ENCODE peak calls at places on chromosomes 11 and 22, in six cellular contexts. One of them, this sample, is unnamed.

GRCh38 chr11:36361901-36362391 is 65.9 kb downstream of the PRR5L start:
- DNase-seq in HepG2: no peak
- DNase-seq in SK-N-SH: no peak
- DNase-seq in H1: peak; percentile 48
- DNase-seq in HCT116: no peak
- DNase-seq in K562: no peak
- DNase-seq in this sample: no peak

GRCh38 chr11:62923634-62924411 is 2.7 kb upstream of the CHRM1 start:
- DNase-seq in H1: peak; percentile 71
- DNase-seq in SK-N-SH: no peak
- DNase-seq in HepG2: no peak
- DNase-seq in K562: peak; percentile 43
- DNase-seq in HCT116: no peak
- DNase-seq in this sample: no peak

GRCh38 chr11:92536895-92537294 is 312.3 kb downstream of the FAT3 start:
- DNase-seq in HCT116: no peak
- DNase-seq in SK-N-SH: no peak
- DNase-seq in K562: no peak
- DNase-seq in HepG2: no peak
- DNase-seq in H1: no peak
- DNase-seq in this sample: no peak

GRCh38 chr22:49765951-49766350 is 61.7 kb downstream of the BRD1 start:
- DNase-seq in HepG2: no peak
- DNase-seq in SK-N-SH: peak; percentile 26
- DNase-seq in K562: no peak
- DNase-seq in H1: peak; percentile 35
- DNase-seq in HCT116: no peak
- DNase-seq in this sample: no peak

GRCh38 chr11:73365352-73366264 is 10.6 kb upstream of the RELT start:
- DNase-seq in K562: no peak
- DNase-seq in H1: no peak
- DNase-seq in SK-N-SH: no peak
- DNase-seq in HepG2: no peak
- DNase-seq in HCT116: no peak
- DNase-seq in this sample: no peak

GRCh38 chr11:117144477-117145392 is 648 bp downstream of the PAFAH1B2 start:
- DNase-seq in H1: no peak
- DNase-seq in SK-N-SH: peak; percentile 90
- DNase-seq in HepG2: peak; percentile 64
- DNase-seq in K562: peak; percentile 51
- DNase-seq in HCT116: no peak
- DNase-seq in this sample: no peak

GRCh38 chr11:74689666-74690065 is 41.6 kb downstream of the CHRDL2 start:
- DNase-seq in K562: no peak
- DNase-seq in H1: no peak
- DNase-seq in HCT116: no peak
- DNase-seq in HepG2: peak; percentile 21
- DNase-seq in SK-N-SH: no peak
- DNase-seq in this sample: no peak

GRCh38 chr11:128825050-128825806 is 41.9 kb downstream of the KCNJ1 start:
- DNase-seq in K562: no peak
- DNase-seq in SK-N-SH: no peak
- DNase-seq in HepG2: no peak
- DNase-seq in H1: no peak
- DNase-seq in HCT116: no peak
- DNase-seq in this sample: no peak

GRCh38 chr11:95108159-95108611 is 18.5 kb downstream of the ENDOD1 start:
- DNase-seq in HepG2: no peak
- DNase-seq in HCT116: no peak
- DNase-seq in H1: no peak
- DNase-seq in K562: no peak
- DNase-seq in SK-N-SH: no peak
- DNase-seq in this sample: no peak

GRCh38 chr11:75766449-75767227 is 1.9 kb upstream of the DGAT2 start:
- DNase-seq in K562: no peak
- DNase-seq in HCT116: no peak
- DNase-seq in SK-N-SH: no peak
- DNase-seq in HepG2: peak; percentile 50
- DNase-seq in H1: no peak
- DNase-seq in this sample: no peak

GRCh38 chr22:24474221-24474620 is 20.9 kb upstream of the UPB1 start:
- DNase-seq in H1: no peak
- DNase-seq in HCT116: peak; percentile 40
- DNase-seq in K562: no peak
- DNase-seq in HepG2: peak; percentile 64
- DNase-seq in SK-N-SH: no peak
- DNase-seq in this sample: no peak

GRCh38 chr22:30253205-30253852 is 6.8 kb upstream of the LIF start:
- DNase-seq in H1: no peak
- DNase-seq in K562: no peak
- DNase-seq in HepG2: no peak
- DNase-seq in SK-N-SH: peak; percentile 84
- DNase-seq in HCT116: no peak
- DNase-seq in this sample: no peak

GRCh38 chr11:96050435-96051182 is 126.7 kb upstream of the MTMR2 start:
- DNase-seq in H1: no peak
- DNase-seq in HCT116: no peak
- DNase-seq in SK-N-SH: no peak
- DNase-seq in K562: no peak
- DNase-seq in HepG2: peak; percentile 76
- DNase-seq in this sample: no peak

GRCh38 chr22:21443735-21444421 is 23.3 kb upstream of the TMEM191C start:
- DNase-seq in HepG2: no peak
- DNase-seq in H1: peak; percentile 49
- DNase-seq in K562: no peak
- DNase-seq in HCT116: no peak
- DNase-seq in SK-N-SH: no peak
- DNase-seq in this sample: no peak

GRCh38 chr11:69878927-69879733 is 59.9 kb upstream of the FGF3 start:
- DNase-seq in HepG2: no peak
- DNase-seq in HCT116: no peak
- DNase-seq in H1: no peak
- DNase-seq in SK-N-SH: peak; percentile 34
- DNase-seq in K562: no peak
- DNase-seq in this sample: no peak

GRCh38 chr11:106152824-106153223 is 75.4 kb downstream of the AASDHPPT start:
- DNase-seq in K562: no peak
- DNase-seq in SK-N-SH: no peak
- DNase-seq in HCT116: no peak
- DNase-seq in H1: no peak
- DNase-seq in HepG2: no peak
- DNase-seq in this sample: no peak

GRCh38 chr22:41940853-41941765 is 5.8 kb downstream of the CENPM start:
- DNase-seq in SK-N-SH: peak; percentile 78
- DNase-seq in H1: peak; percentile 95
- DNase-seq in HCT116: no peak
- DNase-seq in HepG2: peak; percentile 66
- DNase-seq in K562: peak; percentile 64
- DNase-seq in this sample: peak; percentile 51

GRCh38 chr11:79119491-79120284 is 321.1 kb downstream of the TENM4 start:
- DNase-seq in K562: no peak
- DNase-seq in HepG2: no peak
- DNase-seq in HCT116: no peak
- DNase-seq in H1: no peak
- DNase-seq in SK-N-SH: peak; percentile 60
- DNase-seq in this sample: no peak

GRCh38 chr11:16195659-16196058 is 160.7 kb downstream of the SOX6 start:
- DNase-seq in HepG2: peak; percentile 8
- DNase-seq in HCT116: no peak
- DNase-seq in H1: no peak
- DNase-seq in SK-N-SH: no peak
- DNase-seq in K562: no peak
- DNase-seq in this sample: no peak

GRCh38 chr11:104033134-104033533 is 3.3 kb upstream of the DDI1 start:
- DNase-seq in HCT116: no peak
- DNase-seq in K562: no peak
- DNase-seq in SK-N-SH: peak; percentile 45
- DNase-seq in HepG2: peak; percentile 73
- DNase-seq in H1: no peak
- DNase-seq in this sample: no peak

GRCh38 chr11:66970808-66971442 is 4.2 kb upstream of the C11orf86 start:
- DNase-seq in H1: no peak
- DNase-seq in HepG2: peak; percentile 95
- DNase-seq in HCT116: peak; percentile 89
- DNase-seq in SK-N-SH: peak; percentile 8
- DNase-seq in K562: no peak
- DNase-seq in this sample: peak; percentile 91

GRCh38 chr22:44847892-44848291 is 95.5 kb downstream of the ARHGAP8 start:
- DNase-seq in SK-N-SH: no peak
- DNase-seq in HCT116: no peak
- DNase-seq in K562: no peak
- DNase-seq in HepG2: no peak
- DNase-seq in H1: no peak
- DNase-seq in this sample: no peak

GRCh38 chr22:44574057-44574456 is 76.0 kb upstream of the RTL6 start:
- DNase-seq in SK-N-SH: no peak
- DNase-seq in HepG2: no peak
- DNase-seq in HCT116: peak; percentile 19
- DNase-seq in H1: no peak
- DNase-seq in K562: no peak
- DNase-seq in this sample: peak; percentile 13

GRCh38 chr22:27230189-27230588 is 571.4 kb downstream of the MN1 start:
- DNase-seq in H1: no peak
- DNase-seq in K562: no peak
- DNase-seq in HepG2: no peak
- DNase-seq in HCT116: no peak
- DNase-seq in SK-N-SH: no peak
- DNase-seq in this sample: no peak

GRCh38 chr11:19121646-19122045 is 4.7 kb downstream of the ZDHHC13 start:
- DNase-seq in HCT116: no peak
- DNase-seq in HepG2: no peak
- DNase-seq in H1: no peak
- DNase-seq in K562: no peak
- DNase-seq in SK-N-SH: no peak
- DNase-seq in this sample: no peak

GRCh38 chr11:71204294-71204693 is 48.1 kb downstream of the SHANK2 start:
- DNase-seq in H1: no peak
- DNase-seq in HepG2: no peak
- DNase-seq in K562: no peak
- DNase-seq in HCT116: no peak
- DNase-seq in SK-N-SH: no peak
- DNase-seq in this sample: no peak
- H3K4me3 ChIP-seq in H1: no peak overlapping the region
- H3K4me3 ChIP-seq in HepG2: no peak overlapping the region
- H3K4me3 ChIP-seq in K562: no peak overlapping the region
- H3K4me3 ChIP-seq in HCT116: no peak overlapping the region
- H3K4me3 ChIP-seq in SK-N-SH: no peak overlapping the region
- H3K4me3 ChIP-seq in this sample: no peak overlapping the region

GRCh38 chr11:68215524-68216170 is 2.6 kb upstream of the KMT5B start:
- DNase-seq in SK-N-SH: peak; percentile 12
- DNase-seq in K562: no peak
- DNase-seq in H1: no peak
- DNase-seq in HepG2: no peak
- DNase-seq in HCT116: no peak
- DNase-seq in this sample: no peak

GRCh38 chr11:68213555-68214172 is 568 bp upstream of the KMT5B start:
- DNase-seq in HepG2: peak; percentile 76
- DNase-seq in HCT116: peak; percentile 86
- DNase-seq in K562: peak; percentile 85
- DNase-seq in SK-N-SH: peak; percentile 94
- DNase-seq in H1: peak; percentile 93
- DNase-seq in this sample: no peak

GRCh38 chr11:68214173-68215086 is 1.3 kb upstream of the KMT5B start:
- DNase-seq in K562: no peak
- DNase-seq in SK-N-SH: peak; percentile 44
- DNase-seq in HepG2: no peak
- DNase-seq in HCT116: no peak
- DNase-seq in H1: peak; percentile 74
- DNase-seq in this sample: no peak

GRCh38 chr11:68216171-68216938 is 3.3 kb upstream of the KMT5B start:
- DNase-seq in K562: no peak
- DNase-seq in SK-N-SH: no peak
- DNase-seq in HCT116: no peak
- DNase-seq in H1: no peak
- DNase-seq in HepG2: no peak
- DNase-seq in this sample: no peak

GRCh38 chr11:68215087-68215445 is 2.0 kb upstream of the KMT5B start:
- DNase-seq in HCT116: no peak
- DNase-seq in SK-N-SH: peak; percentile 25
- DNase-seq in K562: peak; percentile 27
- DNase-seq in H1: no peak
- DNase-seq in HepG2: no peak
- DNase-seq in this sample: no peak
- TF ChIP-seq SIN3A in HCT116: no peak
- TF ChIP-seq SIN3A in SK-N-SH: no peak
- TF ChIP-seq SIN3A in K562: no peak
- TF ChIP-seq SIN3A in H1: no peak
- TF ChIP-seq SIN3A in HepG2: no peak
- TF ChIP-seq SIN3A in this sample: no peak

GRCh38 chr22:38844661-38845367 is 986 bp upstream of the NPTXR start:
- DNase-seq in K562: no peak
- DNase-seq in SK-N-SH: no peak
- DNase-seq in HepG2: no peak
- DNase-seq in HCT116: no peak
- DNase-seq in H1: no peak
- DNase-seq in this sample: no peak
- H3K4me3 ChIP-seq in K562: no peak overlapping the region
- H3K4me3 ChIP-seq in SK-N-SH: no peak overlapping the region
- H3K4me3 ChIP-seq in HepG2: no peak overlapping the region
- H3K4me3 ChIP-seq in HCT116: peak overlapping the region; percentile 60
- H3K4me3 ChIP-seq in H1: no peak overlapping the region
- H3K4me3 ChIP-seq in this sample: peak overlapping the region; percentile 41

GRCh38 chr11:61840371-61840770 is 12.3 kb downstream of the FADS2 start:
- DNase-seq in SK-N-SH: no peak
- DNase-seq in HCT116: no peak
- DNase-seq in HepG2: no peak
- DNase-seq in H1: no peak
- DNase-seq in K562: no peak
- DNase-seq in this sample: no peak

GRCh38 chr11:61838501-61838900 is 10.4 kb downstream of the FADS2 start:
- DNase-seq in HCT116: no peak
- DNase-seq in HepG2: no peak
- DNase-seq in K562: no peak
- DNase-seq in SK-N-SH: no peak
- DNase-seq in H1: no peak
- DNase-seq in this sample: no peak

GRCh38 chr11:61837411-61838005 is 9.4 kb downstream of the FADS2 start:
- DNase-seq in SK-N-SH: peak; percentile 10
- DNase-seq in K562: no peak
- DNase-seq in HCT116: no peak
- DNase-seq in H1: no peak
- DNase-seq in HepG2: no peak
- DNase-seq in this sample: no peak

GRCh38 chr11:61839742-61840141 is 11.6 kb downstream of the FADS2 start:
- DNase-seq in HCT116: no peak
- DNase-seq in H1: no peak
- DNase-seq in K562: no peak
- DNase-seq in SK-N-SH: no peak
- DNase-seq in HepG2: no peak
- DNase-seq in this sample: no peak

DNA sequence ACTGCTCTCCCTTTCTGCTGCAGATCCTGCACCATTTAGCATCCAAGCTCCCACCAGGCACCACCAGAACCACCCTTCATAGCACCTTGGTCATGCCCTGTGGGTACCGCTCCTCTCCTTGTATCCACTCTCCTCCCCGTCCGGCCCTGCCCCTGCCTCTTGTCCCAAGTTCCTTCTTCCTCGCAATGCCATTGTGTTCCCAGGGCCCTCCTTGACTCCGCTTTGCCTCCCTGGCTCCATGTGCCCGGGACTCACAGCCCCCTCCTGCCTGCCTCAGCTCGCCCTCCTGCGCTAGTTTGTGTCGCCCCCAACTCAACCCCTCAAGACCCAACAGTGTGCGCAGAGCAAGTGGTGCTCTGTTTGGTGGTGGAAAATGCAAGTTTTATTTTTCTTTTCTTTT is 10.8 kb downstream of the FADS2 start:
- DNase-seq in SK-N-SH: no peak
- DNase-seq in HCT116: no peak
- DNase-seq in HepG2: no peak
- DNase-seq in K562: no peak
- DNase-seq in H1: no peak
- DNase-seq in this sample: no peak
- TF ChIP-seq SIN3A in SK-N-SH: no peak
- TF ChIP-seq SIN3A in HCT116: no peak
- TF ChIP-seq SIN3A in HepG2: no peak
- TF ChIP-seq SIN3A in K562: no peak
- TF ChIP-seq SIN3A in H1: no peak
- TF ChIP-seq SIN3A in this sample: no peak